ENCODE peak calls at places on chromosomes 2 and 18, in nine cellular contexts. P is stimulated activated CD4-positive, alpha-beta T cell treated with anti-CD3 and anti-CD28 coated beads, Interleukin-2, amount 100 ng/mL, for 48 hours; R is SK-MEL-5; K is ELF-1; V is endothelial cell; N is AG09309; L is C1 segment of cervical spinal cord; A is mammary epithelial cell; I is stimulated activated naive B cell treated with anti-CD40 and anti-IgM and Interleukin-4, amounts not matched to agents 10 μg/mL and 1 μg/mL and 100 μg/mL, for 72 hours. T is an unnamed sample.

GRCh38 chr2:173058673-173059072 is 17.0 kb upstream of the MAP3K20 start:
- DNase-seq in P (no peak), R (no peak), K (no peak), V (no peak), N (no peak), L (no peak), A (no peak), I (no peak), T (no peak)

GRCh38 chr2:143397886-143398614 is 268.8 kb downstream of the ARHGAP15 start:
- DNase-seq in P (no peak), R (no peak), K (no peak), V (no peak), N (peak), L (no peak), A (peak), I (no peak), T (no peak)

GRCh38 chr2:1744446-1745170 is at the start of gene PXDN:
- DNase-seq in P (no peak), R (no peak), K (no peak), V (no peak), N (no peak), L (no peak), A (peak), I (peak), T (peak)

GRCh38 chr18:25544872-25545271 is 192.9 kb upstream of the ZNF521 start:
- DNase-seq in P (no peak), R (no peak), K (no peak), V (no peak), N (no peak), L (no peak), A (no peak), I (no peak), T (no peak)

GRCh38 chr18:74217476-74218143 is 69.3 kb downstream of the TIMM21 start:
- DNase-seq in P (no peak), R (no peak), K (no peak), V (no peak), N (no peak), L (no peak), A (no peak), I (no peak), T (peak)

GRCh38 chr2:19667085-19667484 is 234.7 kb downstream of the TTC32 start:
- DNase-seq in P (no peak), R (peak), K (no peak), V (no peak), N (no peak), L (no peak), A (peak), I (no peak), T (no peak)

GRCh38 chr2:31785876-31786275 is 205.1 kb upstream of the SRD5A2 start:
- DNase-seq in P (no peak), R (no peak), K (no peak), V (no peak), N (no peak), L (no peak), A (no peak), I (no peak), T (no peak)

GRCh38 chr2:172997031-172997430 is 78.6 kb upstream of the MAP3K20 start:
- DNase-seq in P (no peak), R (no peak), K (no peak), V (no peak), N (no peak), L (no peak), A (peak), I (no peak), T (peak)

GRCh38 chr18:9609190-9609589 is 5.2 kb downstream of the PPP4R1 start:
- DNase-seq in P (no peak), R (no peak), K (no peak), V (no peak), N (no peak), L (no peak), A (peak), I (no peak), T (no peak)

GRCh38 chr2:18243831-18244230 is 316.6 kb downstream of the RDH14 start:
- DNase-seq in P (no peak), R (no peak), K (no peak), V (no peak), N (no peak), L (no peak), A (no peak), I (no peak), T (no peak)

GRCh38 chr2:45606801-45607200 is 4.3 kb downstream of the SRBD1 start:
- DNase-seq in P (no peak), R (no peak), K (no peak), V (no peak), N (no peak), L (no peak), A (no peak), I (no peak), T (no peak)

GRCh38 chr2:144094408-144095151 is 425.3 kb downstream of the ZEB2 start:
- DNase-seq in P (no peak), R (no peak), K (no peak), V (no peak), N (no peak), L (no peak), A (no peak), I (no peak), T (no peak)

GRCh38 chr18:32877371-32877770 is 104.5 kb upstream of the KLHL14 start:
- DNase-seq in P (no peak), R (no peak), K (no peak), V (no peak), N (no peak), L (no peak), A (no peak), I (no peak), T (no peak)

GRCh38 chr2:202135111-202135874 is 62.2 kb downstream of the KIAA2012 start:
- DNase-seq in P (no peak), R (no peak), K (no peak), V (no peak), N (peak), L (peak), A (peak), I (no peak), T (peak)

GRCh38 chr2:70852824-70853223 is 17.2 kb upstream of the CD207 start:
- DNase-seq in P (no peak), R (no peak), K (no peak), V (no peak), N (no peak), L (no peak), A (no peak), I (no peak), T (no peak)

GRCh38 chr2:236173734-236174607 is 5.8 kb upstream of the GBX2 start:
- DNase-seq in P (no peak), R (no peak), K (peak), V (no peak), N (no peak), L (no peak), A (no peak), I (no peak), T (no peak)

GRCh38 chr2:74715880-74716279 is 61.8 kb downstream of the SEMA4F start:
- DNase-seq in P (no peak), R (no peak), K (no peak), V (no peak), N (no peak), L (no peak), A (no peak), I (no peak), T (no peak)

GRCh38 chr2:202032841-202033316 is 776 bp upstream of the FZD7 start:
- DNase-seq in P (no peak), R (no peak), K (peak), V (peak), N (no peak), L (no peak), A (peak), I (peak), T (peak)

GRCh38 chr2:168208652-168209051 is 38.7 kb downstream of the STK39 start:
- DNase-seq in P (no peak), R (no peak), K (no peak), V (no peak), N (no peak), L (no peak), A (peak), I (no peak), T (peak)

GRCh38 chr2:21819475-21819874 is 695.7 kb downstream of the TDRD15 start:
- DNase-seq in P (no peak), R (no peak), K (no peak), V (no peak), N (no peak), L (no peak), A (no peak), I (no peak), T (peak)

GRCh38 chr2:197353393-197354168 is 43.0 kb upstream of the ANKRD44 start:
- DNase-seq in P (no peak), R (no peak), K (no peak), V (no peak), N (no peak), L (no peak), A (no peak), I (no peak), T (no peak)

GRCh38 chr2:104902317-104902716 is 48.4 kb downstream of the POU3F3 start:
- DNase-seq in P (no peak), R (no peak), K (no peak), V (no peak), N (no peak), L (no peak), A (no peak), I (no peak), T (no peak)

GRCh38 chr18:11902522-11903292 is 5.4 kb downstream of the MPPE1 start:
- DNase-seq in P (no peak), R (no peak), K (no peak), V (no peak), N (no peak), L (no peak), A (no peak), I (no peak), T (no peak)

GRCh38 chr2:222445226-222445625 is 20.9 kb downstream of the SGPP2 start:
- DNase-seq in P (no peak), R (no peak), K (peak), V (no peak), N (no peak), L (no peak), A (no peak), I (no peak), T (peak)

GRCh38 chr2:86274265-86274917 is 63.0 kb downstream of the REEP1 start:
- DNase-seq in P (no peak), R (no peak), K (no peak), V (no peak), N (no peak), L (no peak), A (peak), I (no peak), T (no peak)

GRCh38 chr2:10404324-10405143 is 43.6 kb downstream of the ODC1 start:
- DNase-seq in P (no peak), R (no peak), K (peak), V (peak), N (no peak), L (no peak), A (no peak), I (no peak), T (peak)

GRCh38 chr2:25851740-25852503 is 26.4 kb downstream of the ASXL2 start:
- DNase-seq in P (no peak), R (peak), K (peak), V (peak), N (peak), L (no peak), A (peak), I (peak), T (peak)

GRCh38 chr2:148519013-148519412 is 125.5 kb upstream of the EPC2 start:
- DNase-seq in P (no peak), R (no peak), K (no peak), V (no peak), N (no peak), L (no peak), A (no peak), I (no peak), T (no peak)

GRCh38 chr2:8203354-8203753 is 478.5 kb upstream of the ID2 start:
- DNase-seq in P (no peak), R (no peak), K (no peak), V (no peak), N (no peak), L (no peak), A (no peak), I (no peak), T (no peak)

GRCh38 chr18:23560186-23560585 is 26.1 kb downstream of the NPC1 start:
- DNase-seq in P (no peak), R (no peak), K (no peak), V (no peak), N (no peak), L (peak), A (no peak), I (no peak), T (no peak)

GRCh38 chr18:25827961-25828561 is 262.4 kb downstream of the SS18 start:
- DNase-seq in P (no peak), R (no peak), K (peak), V (no peak), N (peak), L (no peak), A (no peak), I (no peak), T (peak)

GRCh38 chr18:63953811-63954210 is 4.7 kb downstream of the HMSD start:
- DNase-seq in P (no peak), R (no peak), K (no peak), V (no peak), N (no peak), L (no peak), A (no peak), I (no peak), T (no peak)

GRCh38 chr2:138252587-138252986 is 249.0 kb upstream of the SPOPL start:
- DNase-seq in P (no peak), R (no peak), K (no peak), V (no peak), N (no peak), L (no peak), A (no peak), I (no peak), T (no peak)

GRCh38 chr2:10359731-10360329 is 57.1 kb downstream of the HPCAL1 start:
- DNase-seq in P (no peak), R (no peak), K (no peak), V (no peak), N (no peak), L (no peak), A (no peak), I (no peak), T (no peak)

GRCh38 chr18:49560277-49561126 is 1.4 kb upstream of the LIPG start:
- DNase-seq in P (no peak), R (no peak), K (peak), V (peak), N (no peak), L (no peak), A (peak), I (no peak), T (peak)

GRCh38 chr2:1742680-1743395 is 1.5 kb downstream of the PXDN start:
- DNase-seq in P (no peak), R (peak), K (peak), V (peak), N (no peak), L (no peak), A (peak), I (peak), T (peak)

GRCh38 chr2:4662161-4662779 is 958.9 kb downstream of the DCDC2C start:
- DNase-seq in P (no peak), R (no peak), K (no peak), V (no peak), N (no peak), L (no peak), A (no peak), I (no peak), T (peak)

T was measured in trophoblast cell.